ENCODE peak calls at places on chromosomes 7 and 10, in six cellular contexts. A, Q, C, D, M and L are unnamed samples.

GRCh38 chr7:101168412-101169049 is 3.2 kb upstream of the VGF start:
- DNase-seq in A (no peak), Q (no peak), C (no peak), D (no peak), M (no peak), L (no peak)

GRCh38 chr10:13299437-13300287 is at the start of gene PHYH:
- DNase-seq in A (peak; percentile 86), Q (peak; percentile 33), C (peak; percentile 97), D (peak; percentile 36), M (peak; percentile 86), L (peak; percentile 22)

GRCh38 chr10:110868981-110869380 is 2.7 kb upstream of the PDCD4 start:
- DNase-seq in A (no peak), Q (no peak), C (no peak), D (no peak), M (no peak), L (no peak)

GRCh38 chr10:75048669-75049098 is 62.8 kb upstream of the SAMD8 start:
- DNase-seq in A (no peak), Q (no peak), C (peak; percentile 20), D (no peak), M (peak; percentile 28), L (no peak)

GRCh38 chr10:61140765-61141392 is 196.9 kb upstream of the RHOBTB1 start:
- DNase-seq in A (peak; percentile 69), Q (peak; percentile 51), C (peak; percentile 67), D (peak; percentile 62), M (peak; percentile 86), L (no peak)

GRCh38 chr7:91079491-91079890 is 184.7 kb upstream of the FZD1 start:
- DNase-seq in A (no peak), Q (no peak), C (no peak), D (peak; percentile 22), M (peak; percentile 66), L (no peak)

GRCh38 chr7:109308816-109309215 is 739.1 kb downstream of the DNAJB9 start:
- DNase-seq in A (no peak), Q (no peak), C (no peak), D (no peak), M (no peak), L (no peak)

GRCh38 chr7:116949941-116950801 is 3.1 kb upstream of the ST7 start:
- DNase-seq in A (no peak), Q (no peak), C (no peak), D (no peak), M (no peak), L (no peak)

GRCh38 chr10:127755758-127756157 is 18.8 kb downstream of the FOXI2 start:
- DNase-seq in A (no peak), Q (no peak), C (no peak), D (no peak), M (no peak), L (no peak)

GRCh38 chr10:46069771-46070463 is 23.8 kb upstream of the MSMB start:
- DNase-seq in A (no peak), Q (no peak), C (no peak), D (no peak), M (no peak), L (no peak)

GRCh38 chr7:128394904-128395496 is 14.8 kb downstream of the IMPDH1 start:
- DNase-seq in A (no peak), Q (no peak), C (no peak), D (no peak), M (no peak), L (no peak)

GRCh38 chr10:109978481-109978880 is 29.3 kb upstream of the ADD3 start:
- DNase-seq in A (peak; percentile 24), Q (no peak), C (no peak), D (peak; percentile 72), M (peak; percentile 67), L (no peak)

GRCh38 chr7:35366167-35367155 is 112.6 kb upstream of the TBX20 start:
- DNase-seq in A (no peak), Q (no peak), C (no peak), D (no peak), M (no peak), L (no peak)

GRCh38 chr10:69839696-69840345 is 38.1 kb downstream of the COL13A1 start:
- DNase-seq in A (no peak), Q (no peak), C (no peak), D (peak; percentile 46), M (peak; percentile 55), L (no peak)

GRCh38 chr7:50209461-50210161 is 94.9 kb upstream of the IKZF1 start:
- DNase-seq in A (no peak), Q (no peak), C (no peak), D (no peak), M (no peak), L (no peak)

GRCh38 chr7:30206466-30206865 is 71.7 kb downstream of the MTURN start:
- DNase-seq in A (peak; percentile 37), Q (no peak), C (no peak), D (peak; percentile 25), M (no peak), L (peak; percentile 61)

GRCh38 chr7:134599371-134599770 is 47.3 kb upstream of the BPGM start:
- DNase-seq in A (no peak), Q (no peak), C (no peak), D (peak; percentile 12), M (no peak), L (no peak)

GRCh38 chr7:66211429-66211828 is 6.3 kb downstream of the TPST1 start:
- DNase-seq in A (no peak), Q (peak; percentile 48), C (no peak), D (peak; percentile 21), M (peak; percentile 78), L (no peak)

GRCh38 chr7:41292457-41292856 is 410.4 kb downstream of the INHBA start:
- DNase-seq in A (no peak), Q (no peak), C (no peak), D (no peak), M (no peak), L (peak; percentile 69)

GRCh38 chr7:159030490-159031134 is 114.1 kb downstream of the VIPR2 start:
- DNase-seq in A (peak; percentile 69), Q (no peak), C (peak; percentile 83), D (peak; percentile 10), M (peak; percentile 16), L (no peak)

GRCh38 chr7:9937944-9938631 is 1035.6 kb upstream of the PHF14 start:
- DNase-seq in A (no peak), Q (no peak), C (no peak), D (no peak), M (peak; percentile 91), L (peak; percentile 6)

GRCh38 chr7:130084037-130084875 is 13.9 kb downstream of the KLHDC10 start:
- DNase-seq in A (peak; percentile 44), Q (no peak), C (no peak), D (peak; percentile 19), M (no peak), L (no peak)

GRCh38 chr7:82286096-82286841 is 157.3 kb downstream of the CACNA2D1 start:
- DNase-seq in A (no peak), Q (no peak), C (no peak), D (no peak), M (no peak), L (no peak)

GRCh38 chr10:58512470-58513188 is at the start of gene BICC1:
- DNase-seq in A (peak; percentile 55), Q (no peak), C (peak; percentile 74), D (peak; percentile 31), M (peak; percentile 57), L (no peak)

GRCh38 chr7:51121945-51122425 is 194.6 kb downstream of the COBL start:
- DNase-seq in A (no peak), Q (no peak), C (no peak), D (peak; percentile 5), M (no peak), L (no peak)

GRCh38 chr7:46494026-46494425 is 573.0 kb upstream of the IGFBP3 start:
- DNase-seq in A (no peak), Q (peak; percentile 11), C (no peak), D (peak; percentile 16), M (no peak), L (no peak)

GRCh38 chr10:15784662-15785300 is 65.1 kb upstream of the ITGA8 start:
- DNase-seq in A (no peak), Q (no peak), C (no peak), D (no peak), M (peak; percentile 30), L (no peak)

DNA sequence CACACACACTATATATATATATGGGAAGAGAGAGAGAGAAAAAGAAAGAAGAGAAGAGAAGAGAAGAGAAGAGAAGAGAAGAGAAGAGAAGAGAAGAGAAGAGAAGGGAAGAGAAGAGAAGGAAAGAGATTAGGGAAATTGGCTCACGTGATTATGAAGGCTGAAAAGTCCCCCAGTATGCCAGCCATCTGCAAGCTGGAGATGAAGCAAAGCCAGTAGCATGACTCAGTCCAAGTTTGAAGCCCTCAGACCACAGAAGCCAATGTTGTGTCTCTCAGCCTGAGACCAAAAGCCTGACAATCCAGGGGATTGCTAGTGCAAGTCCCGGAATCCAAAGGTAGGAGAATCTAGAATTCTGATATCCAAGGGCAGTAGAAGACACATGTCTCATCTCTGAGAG is 206.3 kb upstream of the PRSS1 start:
- DNase-seq in A (no peak), Q (no peak), C (no peak), D (peak; percentile 68), M (peak; percentile 45), L (no peak)
- H3K27ac ChIP-seq in A (no peak overlapping the region), Q (peak overlapping the region; percentile 3), C (no peak overlapping the region), D (no peak overlapping the region), M (no peak overlapping the region), L (no peak overlapping the region)

DNA sequence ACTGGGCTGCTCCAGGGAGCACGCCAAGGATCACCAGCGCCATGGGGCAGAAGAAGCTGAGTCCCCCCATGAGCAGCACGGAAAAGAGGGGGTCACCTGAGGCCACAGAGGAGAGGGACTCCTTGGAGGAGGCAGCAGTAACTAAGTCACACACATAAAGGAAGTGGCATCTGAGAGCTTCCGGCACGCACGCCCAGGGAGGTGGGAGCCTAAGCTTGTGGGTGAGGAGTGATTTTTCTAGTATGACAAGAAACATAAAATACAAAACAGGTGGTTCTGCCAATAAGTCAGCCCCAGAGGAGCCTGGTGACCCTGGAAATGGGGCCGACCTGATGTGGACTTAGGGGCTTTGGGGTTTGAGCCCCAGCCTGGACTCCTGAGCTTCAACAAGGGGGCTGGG is 60.8 kb downstream of the CARD11 start:
- DNase-seq in A (no peak), Q (no peak), C (no peak), D (no peak), M (no peak), L (no peak)
- H3K27ac ChIP-seq in A (no peak overlapping the region), Q (no peak overlapping the region), C (no peak overlapping the region), D (no peak overlapping the region), M (no peak overlapping the region), L (no peak overlapping the region)

DNA sequence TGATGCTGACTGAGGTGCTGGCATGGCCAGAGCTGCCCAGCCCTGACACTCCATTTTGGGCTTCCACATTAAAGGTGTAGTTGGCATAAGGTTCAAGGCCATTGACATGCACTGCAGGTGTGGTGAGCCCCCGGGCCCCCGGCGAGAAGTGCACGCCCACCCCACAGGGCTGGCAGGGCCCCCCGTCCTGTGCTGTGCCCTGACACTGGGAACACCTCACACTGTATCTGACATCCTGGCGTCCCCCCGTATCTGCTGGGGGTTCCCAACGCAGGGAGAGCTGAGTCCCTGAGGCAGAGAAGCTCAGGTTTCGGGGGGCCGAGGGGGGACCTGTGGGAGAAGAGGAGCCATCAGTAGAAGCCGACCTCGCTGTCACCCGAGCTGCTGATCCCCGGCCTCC is 10.0 kb downstream of the EPHA1 start:
- DNase-seq in A (no peak), Q (no peak), C (no peak), D (no peak), M (no peak), L (no peak)
- H3K27ac ChIP-seq in A (no peak overlapping the region), Q (no peak overlapping the region), C (no peak overlapping the region), D (no peak overlapping the region), M (no peak overlapping the region), L (no peak overlapping the region)

DNA sequence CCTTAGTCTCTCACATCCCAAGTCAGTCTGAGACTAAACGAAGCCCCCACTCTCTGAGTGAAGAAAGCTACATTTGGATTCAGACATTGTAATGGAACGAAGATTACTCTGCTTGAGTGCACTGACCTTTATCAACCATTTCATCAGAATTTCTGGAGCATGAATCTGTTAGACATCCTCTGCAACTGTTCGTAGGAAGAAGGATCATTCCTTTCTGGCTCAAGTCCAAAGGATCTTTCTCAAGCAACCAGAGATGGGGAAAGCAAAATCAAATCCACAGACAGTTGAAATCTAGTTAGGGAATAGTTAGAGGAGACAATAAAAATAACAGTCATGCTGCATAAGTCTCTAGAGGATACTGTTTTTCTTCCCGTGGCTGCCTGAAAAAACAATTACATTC is 27.6 kb upstream of the DGKI start:
- DNase-seq in A (no peak), Q (peak; percentile 68), C (no peak), D (peak; percentile 84), M (peak; percentile 91), L (no peak)
- H3K27ac ChIP-seq in A (no peak overlapping the region), Q (peak overlapping the region; percentile 21), C (peak overlapping the region; percentile 39), D (peak overlapping the region; percentile 98), M (peak overlapping the region; percentile 49), L (no peak overlapping the region)